ENCODE peak calls at places on chromosomes 1 and 21, in nine cellular contexts. K is kidney, S is upper lobe of right lung, T is right atrium auricular region, R is IMR-90, O is HepG2, N is BE2C, C is uterus, I is tibial nerve. D is an unnamed sample. For H3K4me1, the result is how much of the 10 kb centered on the place peaks cover.

GRCh38 chr1:204974326-204974725 is 68.7 kb upstream of the CNTN2 start:
- DNase-seq in K (no peak), S (no peak), T (no peak), R (no peak), O (no peak), N (no peak), C (no peak), I (no peak), D (no peak)

GRCh38 chr1:161229896-161230295 is 4.0 kb downstream of the TOMM40L start:
- DNase-seq in K (no peak), S (no peak), T (no peak), R (no peak), O (no peak), N (no peak), C (no peak), I (no peak), D (peak)

GRCh38 chr1:72109916-72110315 is 172.4 kb downstream of the NEGR1 start:
- DNase-seq in K (no peak), S (no peak), T (no peak), R (no peak), O (no peak), N (no peak), C (no peak), I (no peak), D (no peak)

GRCh38 chr1:60886090-60886489 is 196.3 kb upstream of the NFIA start:
- DNase-seq in K (no peak), S (no peak), T (no peak), R (no peak), O (no peak), N (no peak), C (no peak), I (no peak), D (no peak)

GRCh38 chr1:212286437-212287131 is 1.4 kb downstream of the PPP2R5A start:
- DNase-seq in K (no peak), S (no peak), T (no peak), R (peak), O (no peak), N (no peak), C (no peak), I (no peak), D (peak)

GRCh38 chr1:155064109-155064812 is 721 bp downstream of the EFNA4 start:
- DNase-seq in K (no peak), S (no peak), T (no peak), R (peak), O (peak), N (peak), C (no peak), I (no peak), D (no peak)

GRCh38 chr1:10155087-10155712 is 55.2 kb upstream of the KIF1B start:
- DNase-seq in K (no peak), S (no peak), T (no peak), R (peak), O (no peak), N (no peak), C (no peak), I (no peak), D (no peak)

GRCh38 chr1:43883321-43883720 is 50.3 kb upstream of the ARTN start:
- DNase-seq in K (no peak), S (no peak), T (no peak), R (no peak), O (no peak), N (no peak), C (no peak), I (no peak), D (no peak)

GRCh38 chr1:9422321-9422720 is 116.9 kb upstream of the SLC25A33 start:
- DNase-seq in K (no peak), S (no peak), T (no peak), R (no peak), O (no peak), N (no peak), C (no peak), I (no peak), D (no peak)

GRCh38 chr1:111882986-111883560 is 106.4 kb downstream of the KCND3 start:
- DNase-seq in K (no peak), S (no peak), T (no peak), R (peak), O (no peak), N (no peak), C (no peak), I (no peak), D (no peak)

GRCh38 chr1:165403835-165404482 is 41.0 kb downstream of the RXRG start:
- DNase-seq in K (no peak), S (no peak), T (no peak), R (no peak), O (peak), N (peak), C (no peak), I (no peak), D (peak)

GRCh38 chr1:55812281-55812680 is 597.1 kb upstream of the USP24 start:
- DNase-seq in K (no peak), S (no peak), T (no peak), R (peak), O (no peak), N (no peak), C (no peak), I (no peak), D (peak)

GRCh38 chr1:47875831-47876586 is 121.2 kb downstream of the TRABD2B start:
- DNase-seq in K (no peak), S (no peak), T (no peak), R (no peak), O (peak), N (no peak), C (no peak), I (no peak), D (no peak)

GRCh38 chr1:166915941-166916340 is 39.9 kb upstream of the TADA1 start:
- DNase-seq in K (no peak), S (no peak), T (no peak), R (peak), O (no peak), N (no peak), C (no peak), I (no peak), D (no peak)

GRCh38 chr1:110615548-110616130 is 9.5 kb upstream of the KCNA2 start:
- DNase-seq in K (peak), S (peak), T (no peak), R (peak), O (peak), N (peak), C (peak), I (peak), D (peak)

GRCh38 chr1:72724951-72725863 is 442.9 kb upstream of the NEGR1 start:
- DNase-seq in K (peak), S (peak), T (no peak), R (no peak), O (no peak), N (no peak), C (no peak), I (no peak), D (no peak)

GRCh38 chr1:107135466-107135865 is 5.4 kb upstream of the NTNG1 start:
- DNase-seq in K (no peak), S (no peak), T (no peak), R (peak), O (peak), N (no peak), C (no peak), I (no peak), D (no peak)

GRCh38 chr1:167135281-167135840 is 41.5 kb downstream of the STYXL2 start:
- DNase-seq in K (no peak), S (no peak), T (no peak), R (no peak), O (no peak), N (no peak), C (no peak), I (no peak), D (no peak)

GRCh38 chr1:151547119-151547899 is 7.2 kb downstream of the TUFT1 start:
- DNase-seq in K (peak), S (peak), T (peak), R (peak), O (peak), N (no peak), C (peak), I (no peak), D (peak)

GRCh38 chr1:80531182-80531581 is 1269.6 kb upstream of the ADGRL2 start:
- DNase-seq in K (no peak), S (no peak), T (no peak), R (no peak), O (no peak), N (no peak), C (no peak), I (no peak), D (no peak)

GRCh38 chr1:91511386-91511785 is 10.7 kb downstream of the CDC7 start:
- DNase-seq in K (no peak), S (no peak), T (no peak), R (peak), O (peak), N (no peak), C (no peak), I (no peak), D (no peak)

GRCh38 chr1:95438213-95438948 is 204.4 kb downstream of the RWDD3 start:
- DNase-seq in K (no peak), S (no peak), T (no peak), R (no peak), O (no peak), N (no peak), C (no peak), I (no peak), D (no peak)

GRCh38 chr21:28063241-28063640 is 929.4 kb downstream of the LTN1 start:
- DNase-seq in K (no peak), S (no peak), T (no peak), R (no peak), O (no peak), N (no peak), C (no peak), I (no peak), D (no peak)

GRCh38 chr1:241934181-241934815 is 23.3 kb upstream of the BECN2 start:
- DNase-seq in K (peak), S (no peak), T (no peak), R (no peak), O (peak), N (no peak), C (peak), I (no peak), D (no peak)

GRCh38 chr1:203448521-203449061 is 27.0 kb upstream of the PRELP start:
- DNase-seq in K (peak), S (no peak), T (peak), R (no peak), O (no peak), N (no peak), C (peak), I (peak), D (no peak)

GRCh38 chr1:39981385-39981784 is 26.4 kb downstream of the MFSD2A start:
- DNase-seq in K (no peak), S (peak), T (no peak), R (no peak), O (no peak), N (no peak), C (no peak), I (no peak), D (no peak)

GRCh38 chr1:162212713-162213112 is 143.2 kb downstream of the NOS1AP start:
- DNase-seq in K (no peak), S (no peak), T (no peak), R (no peak), O (peak), N (no peak), C (no peak), I (no peak), D (no peak)

GRCh38 chr1:42756956-42757891 is 9.6 kb downstream of the P3H1 start:
- DNase-seq in K (no peak), S (no peak), T (no peak), R (peak), O (peak), N (peak), C (no peak), I (no peak), D (peak)

GRCh38 chr1:155933591-155934096 is 569 bp downstream of the KHDC4 start:
- DNase-seq in K (peak), S (no peak), T (no peak), R (no peak), O (no peak), N (no peak), C (no peak), I (no peak), D (no peak)

GRCh38 chr1:58762806-58763205 is 21.0 kb downstream of the JUN start:
- DNase-seq in K (no peak), S (no peak), T (no peak), R (peak), O (no peak), N (no peak), C (no peak), I (no peak), D (no peak)

GRCh38 chr21:27769763-27770162 is 802.9 kb upstream of the ADAMTS5 start:
- DNase-seq in K (no peak), S (no peak), T (no peak), R (no peak), O (no peak), N (no peak), C (no peak), I (no peak), D (no peak)

GRCh38 chr21:45330075-45330781 is 42.5 kb upstream of the POFUT2 start:
- DNase-seq in K (peak), S (peak), T (no peak), R (peak), O (peak), N (peak), C (peak), I (no peak), D (peak)

GRCh38 chr1:248820041-248820585 is 5.6 kb downstream of the SH3BP5L start:
- DNase-seq in K (no peak), S (no peak), T (peak), R (no peak), O (no peak), N (no peak), C (no peak), I (no peak), D (no peak)

GRCh38 chr1:53076721-53077598 is 14.9 kb downstream of the PODN start:
- DNase-seq in K (peak), S (peak), T (no peak), R (no peak), O (no peak), N (no peak), C (no peak), I (no peak), D (peak)

GRCh38 chr1:87941292-87941946 is 612.7 kb downstream of the LMO4 start:
- DNase-seq in K (no peak), S (no peak), T (no peak), R (no peak), O (no peak), N (no peak), C (no peak), I (no peak), D (no peak)

GRCh38 chr1:224894915-224895314 is 34.6 kb upstream of the DNAH14 start:
- DNase-seq in K (no peak), S (no peak), T (no peak), R (peak), O (peak), N (no peak), C (no peak), I (no peak), D (no peak)

GRCh38 chr1:217435159-217435558 is 195.7 kb downstream of the GPATCH2 start:
- DNase-seq in K (no peak), S (no peak), T (no peak), R (no peak), O (no peak), N (no peak), C (no peak), I (no peak), D (no peak)

GRCh38 chr1:3226664-3227371 is 157.8 kb downstream of the PRDM16 start:
- DNase-seq in K (no peak), S (no peak), T (no peak), R (no peak), O (no peak), N (no peak), C (no peak), I (no peak), D (no peak)

GRCh38 chr1:234397732-234398131 is 24.5 kb downstream of the COA6 start:
- DNase-seq in K (no peak), S (no peak), T (no peak), R (no peak), O (no peak), N (no peak), C (no peak), I (no peak), D (no peak)

GRCh38 chr1:234400773-234401172 is 27.5 kb downstream of the COA6 start:
- DNase-seq in K (no peak), S (no peak), T (no peak), R (no peak), O (no peak), N (no peak), C (no peak), I (no peak), D (no peak)

GRCh38 chr1:234396871-234397270 is 23.6 kb downstream of the COA6 start:
- DNase-seq in K (no peak), S (no peak), T (no peak), R (no peak), O (no peak), N (no peak), C (no peak), I (no peak), D (no peak)

GRCh38 chr1:234401658-234402057 is 28.4 kb downstream of the COA6 start:
- DNase-seq in K (no peak), S (no peak), T (no peak), R (no peak), O (no peak), N (no peak), C (no peak), I (no peak), D (no peak)

DNA sequence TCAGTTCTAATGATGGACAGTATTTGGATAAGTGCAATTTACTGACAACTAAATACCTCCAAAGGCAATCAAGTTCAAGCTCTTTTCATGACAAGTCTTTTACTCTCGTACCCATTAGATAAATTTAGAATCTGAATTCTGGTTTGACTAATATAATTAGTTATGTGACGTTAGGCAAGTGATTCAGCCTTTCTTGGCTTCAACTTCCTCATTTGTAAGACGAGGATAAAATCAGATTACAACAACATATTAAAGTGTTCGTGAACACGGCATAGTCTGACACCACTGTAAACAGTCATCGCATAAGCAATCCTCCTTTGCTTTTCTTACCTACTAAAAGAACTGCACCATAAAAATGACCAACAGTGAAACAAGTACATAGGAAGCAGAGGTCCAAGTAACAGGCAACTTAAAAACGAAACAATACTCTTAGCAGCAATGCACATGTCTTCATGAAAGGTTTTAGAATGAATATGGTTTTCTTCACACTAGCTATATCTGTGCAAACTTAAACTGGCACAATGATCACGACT is 25.7 kb downstream of the COA6 start:
- DNase-seq in K (no peak), S (no peak), T (no peak), R (peak), O (no peak), N (no peak), C (no peak), I (no peak), D (no peak)
- H3K4me3 ChIP-seq in K (no peak), S (peak), T (no peak), R (peak), O (no peak), N (no peak), C (no peak), I (no peak), D (no peak)

DNA sequence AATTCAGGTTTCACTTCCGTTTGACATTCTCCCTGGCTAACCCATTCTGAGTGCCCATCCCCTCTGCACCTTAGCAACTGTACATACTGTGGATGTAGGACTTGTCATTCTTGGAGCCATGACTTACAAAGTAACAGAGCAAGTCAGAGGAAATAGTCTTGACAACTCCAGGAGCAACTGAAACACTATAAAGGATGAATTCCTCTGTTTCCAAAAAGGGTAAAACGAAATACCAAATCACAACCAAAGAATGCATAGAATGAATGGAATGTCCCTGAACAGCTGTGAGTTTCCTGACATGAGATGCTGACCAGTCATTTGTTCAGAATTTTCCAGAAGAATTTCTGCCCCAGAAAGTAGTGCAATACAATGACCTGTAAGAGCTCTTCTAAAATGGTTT is 66.6 kb downstream of the KCNJ6 start:
- DNase-seq in K (no peak), S (no peak), T (no peak), R (peak), O (no peak), N (no peak), C (no peak), I (no peak), D (no peak)
- TF ChIP-seq CTCF in K (no peak), S (no peak), T (no peak), R (no peak), O (no peak), N (no peak), C (no peak), I (no peak), D (no peak)

DNA sequence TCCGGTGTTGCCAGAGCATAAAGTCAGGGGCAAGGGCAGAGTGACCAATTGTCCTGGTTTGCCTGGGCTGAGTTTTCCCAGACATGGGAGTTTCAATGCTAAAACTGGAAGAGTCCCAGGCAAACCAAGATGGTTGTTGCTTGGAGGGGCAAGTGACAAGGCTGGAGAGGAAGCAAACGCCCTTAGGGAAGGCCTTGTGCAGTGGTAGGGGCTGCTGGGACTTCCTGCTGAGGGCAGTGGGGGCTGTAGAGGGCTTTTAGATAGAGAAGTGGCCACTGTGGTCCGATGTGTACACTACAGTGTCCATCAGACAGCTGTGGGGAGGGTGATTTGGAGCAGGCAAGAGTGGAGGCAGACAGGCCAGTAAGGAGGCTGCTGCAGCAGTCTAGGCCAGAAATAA is 7.0 kb upstream of the CELA2A start:
- DNase-seq in K (no peak), S (no peak), T (no peak), R (no peak), O (no peak), N (no peak), C (no peak), I (no peak), D (no peak)
- H3K4me1 ChIP-seq in K (under half), S (under half), T (under half), R (under half), O (under half), N (under half), C (under half), I (under half), D (under half)

GRCh38 chr1:19878637-19878985 is 3.6 kb upstream of the OTUD3 start:
- DNase-seq in K (no peak), S (no peak), T (no peak), R (no peak), O (no peak), N (no peak), C (no peak), I (no peak), D (no peak)

GRCh38 chr1:19882111-19883071 is at the start of gene OTUD3:
- DNase-seq in K (peak), S (peak), T (peak), R (peak), O (peak), N (peak), C (peak), I (peak), D (peak)

GRCh38 chr1:19879227-19879626 is 3.0 kb upstream of the OTUD3 start:
- DNase-seq in K (no peak), S (no peak), T (no peak), R (no peak), O (no peak), N (no peak), C (no peak), I (no peak), D (no peak)

GRCh38 chr1:19877351-19877750 is 4.8 kb upstream of the OTUD3 start:
- DNase-seq in K (no peak), S (no peak), T (no peak), R (no peak), O (no peak), N (no peak), C (no peak), I (no peak), D (no peak)

GRCh38 chr1:19877821-19878636 is 4.2 kb upstream of the OTUD3 start:
- DNase-seq in K (no peak), S (no peak), T (no peak), R (no peak), O (no peak), N (peak), C (no peak), I (no peak), D (peak)
- H3K4me3 ChIP-seq in K (peak), S (peak), T (no peak), R (no peak), O (no peak), N (peak), C (no peak), I (no peak), D (no peak)

GRCh38 chr1:206470692-206471414 is 577 bp downstream of the IKBKE start:
- DNase-seq in K (no peak), S (peak), T (peak), R (peak), O (peak), N (no peak), C (no peak), I (no peak), D (no peak)
- TF ChIP-seq CTCF in K (no peak), S (no peak), T (no peak), R (no peak), O (no peak), N (no peak), C (no peak), I (no peak), D (no peak)

GRCh38 chr1:116570358-116571214 is at the start of gene CD58:
- DNase-seq in K (peak), S (peak), T (peak), R (peak), O (peak), N (peak), C (peak), I (peak), D (peak)
- H3K4me1 ChIP-seq in K (under half), S (under half), T (half or more), R (under half), O (under half), N (under half), C (under half), I (under half), D (under half)

D was measured in Caco-2.